ENCODE peak calls at places on chromosomes 16 and 17, in five cellular contexts. F is stimulated activated CD8-positive, alpha-beta memory T cell treated with anti-CD3 and anti-CD28 coated beads, Interleukin-4, amount 100 ng/mL, for 4 hours; Z is NCI-H1105; V is NCI-H446; K is AG08395. X is an unnamed sample.

GRCh38 chr17:74736423-74737298 is at the start of gene RAB37:
- DNase-seq in Z (no peak), K (peak; percentile 28), F (no peak), V (no peak), X (peak; percentile 97)

GRCh38 chr17:78324391-78325075 is 35.3 kb downstream of the SOCS3 start:
- DNase-seq in K (peak; percentile 81), V (peak; percentile 51), F (no peak), Z (no peak), X (peak; percentile 22)

GRCh38 chr16:68548947-68549346 is 9.9 kb downstream of the ZFP90 start:
- DNase-seq in Z (no peak), F (no peak), K (no peak), V (no peak), X (no peak)

GRCh38 chr17:12222392-12222791 is 201.7 kb downstream of the MAP2K4 start:
- DNase-seq in Z (no peak), V (no peak), K (no peak), F (no peak), X (no peak)

GRCh38 chr16:89009343-89010209 is 32.6 kb upstream of the CBFA2T3 start:
- DNase-seq in V (no peak), F (no peak), K (no peak), Z (no peak), X (no peak)

GRCh38 chr17:4440690-4441686 is 7.2 kb downstream of the SPNS3 start:
- DNase-seq in V (no peak), F (no peak), Z (peak; percentile 34), K (no peak), X (no peak)

GRCh38 chr17:40491486-40491885 is 9.9 kb downstream of the TNS4 start:
- DNase-seq in F (no peak), V (no peak), Z (no peak), K (no peak), X (no peak)

GRCh38 chr16:47182318-47182717 is 38.6 kb upstream of the NETO2 start:
- DNase-seq in K (no peak), F (no peak), V (no peak), Z (no peak), X (no peak)

GRCh38 chr17:70074991-70075390 is at the start of gene KCNJ16:
- DNase-seq in F (no peak), V (no peak), K (no peak), Z (no peak), X (no peak)

GRCh38 chr17:28204751-28205150 is 114.2 kb upstream of the TMEM97 start:
- DNase-seq in F (no peak), V (no peak), Z (no peak), K (no peak), X (no peak)

GRCh38 chr16:65418435-65418834 is 296.6 kb upstream of the CDH11 start:
- DNase-seq in F (no peak), V (no peak), Z (no peak), K (no peak), X (no peak)

GRCh38 chr16:82031116-82032084 is 3.7 kb upstream of the HSD17B2 start:
- DNase-seq in K (peak; percentile 87), Z (no peak), F (no peak), V (no peak), X (peak; percentile 46)

GRCh38 chr17:55601874-55602364 is 90.7 kb upstream of the SMIM36 start:
- DNase-seq in K (peak; percentile 60), F (no peak), V (no peak), Z (no peak), X (peak; percentile 29)

GRCh38 chr16:19384656-19385055 is 33.0 kb upstream of the TMC5 start:
- DNase-seq in K (no peak), F (no peak), V (no peak), Z (no peak), X (no peak)

GRCh38 chr17:29734640-29735039 is 111.9 kb upstream of the CORO6 start:
- DNase-seq in Z (no peak), V (no peak), F (no peak), K (no peak), X (no peak)

GRCh38 chr17:1078062-1078711 is 81.3 kb downstream of the TIMM22 start:
- DNase-seq in V (no peak), K (no peak), Z (no peak), F (no peak), X (peak; percentile 20)

GRCh38 chr16:30000768-30001631 is 5.0 kb downstream of the INO80E start:
- DNase-seq in F (no peak), V (no peak), K (no peak), Z (no peak), X (no peak)

GRCh38 chr16:67183-67791 is 5.1 kb downstream of the RHBDF1 start:
- DNase-seq in Z (no peak), K (no peak), F (no peak), V (no peak), X (no peak)

GRCh38 chr17:64357191-64357981 is 33.3 kb downstream of the PECAM1 start:
- DNase-seq in K (peak; percentile 96), Z (no peak), V (peak; percentile 87), F (no peak), X (peak; percentile 30)

GRCh38 chr16:397135-397661 is at the start of gene NME4:
- DNase-seq in K (peak; percentile 42), V (no peak), F (no peak), Z (peak; percentile 13), X (peak; percentile 61)

GRCh38 chr17:48718162-48718780 is 4.0 kb downstream of the PRAC1 start:
- DNase-seq in V (no peak), F (no peak), Z (no peak), K (no peak), X (no peak)

GRCh38 chr16:87550510-87550961 is 51.8 kb upstream of the JPH3 start:
- DNase-seq in K (peak; percentile 57), V (no peak), Z (no peak), F (peak; percentile 23), X (no peak)

GRCh38 chr16:57801098-57801855 is 1.0 kb downstream of the KIFC3 start:
- DNase-seq in K (peak; percentile 83), V (no peak), Z (no peak), F (no peak), X (no peak)

GRCh38 chr16:83992624-83993023 is 24.6 kb downstream of the NECAB2 start:
- DNase-seq in Z (no peak), V (no peak), F (no peak), K (peak; percentile 47), X (no peak)

GRCh38 chr16:53689636-53690035 is 14.0 kb downstream of the RPGRIP1L start:
- DNase-seq in V (no peak), F (no peak), Z (no peak), K (no peak), X (no peak)

GRCh38 chr17:36946726-36947091 is 2.0 kb upstream of the AATF start:
- DNase-seq in V (no peak), K (no peak), F (no peak), Z (no peak), X (no peak)

GRCh38 chr17:48915459-48916282 is 7.5 kb downstream of the UBE2Z start:
- DNase-seq in K (peak; percentile 76), F (peak; percentile 27), Z (no peak), V (no peak), X (no peak)

GRCh38 chr16:10629592-10629963 is 49.2 kb upstream of the EMP2 start:
- DNase-seq in F (no peak), Z (no peak), V (no peak), K (no peak), X (no peak)

GRCh38 chr16:10984509-10984908 is 40.1 kb downstream of the CLEC16A start:
- DNase-seq in K (peak; percentile 52), V (no peak), F (no peak), Z (no peak), X (peak; percentile 10)

GRCh38 chr17:10579270-10579669 is 29.8 kb upstream of the MYH2 start:
- DNase-seq in F (no peak), K (no peak), Z (no peak), V (no peak), X (peak; percentile 1)

GRCh38 chr16:51538707-51539604 is 387.9 kb upstream of the SALL1 start:
- DNase-seq in K (peak; percentile 92), F (no peak), Z (no peak), V (no peak), X (no peak)

GRCh38 chr16:76756951-76757350 is 434.0 kb upstream of the MON1B start:
- DNase-seq in F (no peak), Z (no peak), K (no peak), V (no peak), X (no peak)